ENCODE peak calls at places on chromosomes 4 and X, in ten cellular contexts. G is heart left ventricle, Q is lower leg skin, L is esophagus squamous epithelium, F is upper lobe of left lung, A is transverse colon, D is tibial nerve, E is gastrocnemius medialis, I is uterus, K is ovary. Y is an unnamed sample.

GRCh38 chrX:11970935-11971334 is 167.3 kb upstream of the FRMPD4 start:
- DNase-seq in D (no peak), Q (no peak), G (no peak), A (no peak), E (no peak), I (no peak), K (no peak), L (no peak), F (no peak), Y (no peak)

GRCh38 chrX:125205084-125205917 is 114.4 kb upstream of the TEX13C start:
- DNase-seq in E (peak), I (peak), G (peak), A (peak), L (no peak), Q (peak), D (peak), K (no peak), F (peak), Y (no peak)

GRCh38 chrX:16258936-16259335 is 91.7 kb downstream of the MAGEB17 start:
- DNase-seq in Q (no peak), G (no peak), D (no peak), I (no peak), A (no peak), L (no peak), F (no peak), E (no peak), K (no peak), Y (no peak)

GRCh38 chr4:26183017-26183416 is 137.8 kb upstream of the RBPJ start:
- DNase-seq in I (no peak), A (no peak), E (no peak), G (no peak), F (no peak), Q (no peak), K (no peak), D (no peak), L (no peak), Y (no peak)

GRCh38 chr4:150337709-150338108 is 244.2 kb upstream of the MAB21L2 start:
- DNase-seq in L (no peak), K (no peak), I (no peak), F (no peak), A (no peak), Q (no peak), D (no peak), E (no peak), G (no peak), Y (no peak)

GRCh38 chr4:41533685-41534084 is 4.3 kb upstream of the LIMCH1 start:
- DNase-seq in G (no peak), L (no peak), A (no peak), Q (no peak), D (no peak), I (no peak), K (no peak), F (no peak), E (no peak), Y (no peak)

GRCh38 chrX:68945603-68946228 is 116.9 kb downstream of the EFNB1 start:
- DNase-seq in F (no peak), E (no peak), K (no peak), D (no peak), Q (no peak), G (no peak), L (no peak), A (peak), I (no peak), Y (no peak)

GRCh38 chr4:10075953-10076391 is 40.6 kb downstream of the WDR1 start:
- DNase-seq in G (no peak), Q (no peak), E (no peak), I (peak), F (no peak), L (no peak), K (no peak), A (no peak), D (no peak), Y (no peak)

GRCh38 chrX:9542106-9542764 is 77.4 kb downstream of the TBL1X start:
- DNase-seq in L (no peak), G (no peak), D (no peak), E (no peak), I (no peak), K (no peak), F (no peak), Q (no peak), A (no peak), Y (no peak)

GRCh38 chr4:116953947-116954346 is 131.4 kb downstream of the TRAM1L1 start:
- DNase-seq in A (no peak), K (no peak), D (no peak), I (no peak), Q (no peak), L (no peak), E (no peak), F (no peak), G (no peak), Y (no peak)

DNA sequence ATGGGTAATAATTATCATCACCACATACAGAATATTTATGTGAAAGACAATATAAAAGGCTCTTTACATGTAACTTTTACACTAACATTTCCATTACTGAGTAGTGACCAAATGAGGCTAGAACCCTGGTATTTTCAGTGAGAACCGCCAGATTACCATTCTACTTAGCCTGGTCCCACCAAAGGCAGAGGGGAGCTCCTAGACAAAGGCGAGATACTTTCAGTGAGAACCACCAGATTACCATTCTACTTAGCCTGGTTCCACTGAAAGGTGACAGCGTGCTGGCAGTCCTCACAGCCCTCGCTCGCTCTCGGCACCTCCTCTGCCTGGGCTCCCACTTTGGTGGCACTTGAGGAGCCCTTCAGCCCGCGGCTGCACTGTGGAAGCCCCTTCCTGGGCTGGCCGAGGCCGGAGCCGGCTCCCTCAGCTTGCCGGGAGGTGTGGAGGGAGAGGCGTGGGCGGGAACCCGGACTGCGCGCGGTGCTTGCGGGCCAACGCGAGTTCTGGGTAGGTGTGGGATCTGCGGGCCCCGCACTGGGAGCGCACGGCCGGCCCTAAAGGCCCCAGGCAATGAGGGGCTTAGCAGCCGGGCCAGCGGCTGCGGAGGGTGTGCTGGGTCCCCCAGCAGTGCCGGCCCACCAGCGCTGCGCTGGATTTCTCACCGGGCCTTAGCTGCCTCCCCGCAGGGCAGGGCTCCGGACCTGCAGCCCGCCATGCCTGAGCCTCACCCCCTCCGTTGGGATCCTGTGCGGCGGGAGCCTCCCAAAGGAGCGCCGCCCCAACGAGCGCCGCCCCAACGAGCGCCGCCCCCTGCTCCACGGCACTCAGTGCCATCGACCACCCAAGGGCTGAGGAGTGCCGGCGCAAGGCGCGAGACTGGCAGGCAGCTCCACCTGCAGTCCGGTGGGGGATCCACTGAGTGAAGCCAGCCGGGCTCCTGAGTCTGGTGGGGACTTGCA is 1276.1 kb downstream of the PCDH7 start:
- DNase-seq in L (no peak), D (no peak), I (peak), G (no peak), Q (no peak), A (no peak), E (no peak), F (peak), K (no peak), Y (no peak)
- TF ChIP-seq POLR2A in L (no peak), D (no peak), I (no peak), G (no peak), Q (no peak), A (no peak), E (no peak), F (no peak), K (no peak), Y (no peak)

GRCh38 chrX:152958524-152959465 is 35.1 kb downstream of the PNMA5 start:
- DNase-seq in L (peak), D (peak), I (peak), F (peak), A (peak), K (peak), E (peak), G (peak), Q (peak), Y (no peak)
- TF ChIP-seq POLR2A in L (no peak), D (peak), I (no peak), F (no peak), A (no peak), K (no peak), E (no peak), G (no peak), Q (no peak), Y (no peak)

GRCh38 chr4:152676052-152676854 is 3.5 kb downstream of the TMEM154 start:
- DNase-seq in A (no peak), D (no peak), Q (no peak), E (no peak), L (no peak), F (no peak), I (no peak), G (no peak), K (no peak), Y (no peak)

GRCh38 chr4:152682143-152682542 is 2.3 kb upstream of the TMEM154 start:
- DNase-seq in K (no peak), G (no peak), E (no peak), A (no peak), D (no peak), Q (no peak), L (no peak), F (no peak), I (no peak), Y (no peak)

GRCh38 chr4:152679414-152680281 is at the start of gene TMEM154:
- DNase-seq in D (peak), I (peak), Q (peak), A (peak), E (peak), L (peak), F (peak), K (no peak), G (peak), Y (no peak)

GRCh38 chr4:152680988-152681731 is 1.4 kb upstream of the TMEM154 start:
- DNase-seq in F (no peak), E (no peak), I (no peak), Q (no peak), K (no peak), L (no peak), D (no peak), G (no peak), A (no peak), Y (no peak)

GRCh38 chr4:152678841-152679240 is 956 bp downstream of the TMEM154 start:
- DNase-seq in F (no peak), G (no peak), K (no peak), Q (no peak), D (no peak), L (no peak), I (no peak), E (no peak), A (no peak), Y (no peak)
- TF ChIP-seq POLR2A in F (no peak), G (no peak), K (no peak), Q (no peak), D (no peak), L (no peak), I (no peak), E (no peak), A (no peak), Y (no peak)

GRCh38 chr4:139301821-139302611 is at the start of gene NDUFC1:
- DNase-seq in K (peak), D (no peak), A (peak), G (peak), Q (peak), L (no peak), F (peak), E (peak), I (peak), Y (no peak)
- TF ChIP-seq POLR2A in K (no peak), D (peak), A (peak), G (no peak), Q (no peak), L (peak), F (no peak), E (no peak), I (no peak), Y (no peak)

GRCh38 chr4:108754327-108754726 is 8.5 kb downstream of the ETNPPL start:
- DNase-seq in E (no peak), I (no peak), G (no peak), A (no peak), K (no peak), Q (no peak), D (no peak), F (no peak), L (no peak), Y (no peak)
- TF ChIP-seq POLR2A in E (no peak), I (no peak), G (no peak), A (no peak), K (no peak), Q (no peak), D (no peak), F (no peak), L (no peak), Y (no peak)

DNA sequence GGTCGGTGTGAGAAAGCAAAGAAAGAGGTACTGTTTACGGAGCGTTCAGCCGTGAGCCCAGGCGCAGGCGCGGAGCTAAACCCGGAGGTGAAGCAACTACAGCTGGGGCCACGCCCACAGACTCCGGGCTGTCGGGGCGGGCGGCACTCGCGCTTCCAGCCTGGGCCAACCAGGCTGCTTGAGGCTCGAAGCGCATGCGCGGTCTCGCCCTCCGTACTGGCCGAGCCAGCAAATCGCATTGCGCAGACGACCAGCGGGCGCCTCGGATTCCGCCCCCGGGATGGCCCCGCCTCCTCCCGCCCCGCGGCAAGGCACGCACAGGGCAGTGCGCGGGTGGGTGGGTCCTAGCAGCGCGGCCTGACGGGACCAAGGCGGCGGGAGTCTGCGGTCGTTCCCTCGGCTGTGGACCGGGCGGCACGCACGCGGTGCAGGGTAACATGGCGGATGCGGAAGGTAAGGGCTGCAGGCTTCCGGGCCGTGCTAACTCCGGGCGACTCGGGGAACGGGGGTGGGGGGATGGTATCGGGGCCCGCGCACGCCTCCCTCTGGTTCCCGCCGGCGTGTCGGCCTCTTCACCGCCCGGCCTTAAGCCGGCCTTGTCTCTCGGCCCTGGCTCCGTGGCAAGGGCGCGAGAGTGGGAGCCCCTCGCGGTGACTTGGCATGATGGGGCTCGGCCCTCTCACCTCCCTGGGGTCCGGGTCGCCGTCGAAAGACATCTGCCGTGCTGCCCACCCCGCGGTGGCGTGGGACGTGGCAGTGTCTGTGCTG is at the start of gene DKC1:
- DNase-seq in D (peak), A (peak), I (peak), E (peak), F (peak), L (peak), K (peak), G (peak), Q (peak), Y (peak)
- TF ChIP-seq POLR2A in D (peak), A (peak), I (no peak), E (peak), F (no peak), L (peak), K (no peak), G (peak), Q (no peak), Y (no peak)

GRCh38 chrX:154350429-154351182 is 23.8 kb downstream of the FLNA start:
- DNase-seq in E (no peak), Q (no peak), A (peak), L (no peak), F (peak), D (no peak), G (no peak), K (peak), I (no peak), Y (no peak)

GRCh38 chrX:154348114-154348531 is 26.3 kb downstream of the FLNA start:
- DNase-seq in D (no peak), G (peak), I (peak), E (no peak), Q (no peak), K (no peak), F (no peak), A (no peak), L (no peak), Y (no peak)

GRCh38 chrX:154348646-154349358 is 25.6 kb downstream of the FLNA start:
- DNase-seq in L (no peak), G (peak), Q (no peak), E (no peak), K (peak), F (peak), A (no peak), I (peak), D (no peak), Y (no peak)

GRCh38 chrX:154349979-154350378 is 24.5 kb downstream of the FLNA start:
- DNase-seq in G (no peak), F (peak), Q (no peak), E (no peak), D (no peak), K (peak), L (no peak), A (no peak), I (no peak), Y (no peak)

DNA sequence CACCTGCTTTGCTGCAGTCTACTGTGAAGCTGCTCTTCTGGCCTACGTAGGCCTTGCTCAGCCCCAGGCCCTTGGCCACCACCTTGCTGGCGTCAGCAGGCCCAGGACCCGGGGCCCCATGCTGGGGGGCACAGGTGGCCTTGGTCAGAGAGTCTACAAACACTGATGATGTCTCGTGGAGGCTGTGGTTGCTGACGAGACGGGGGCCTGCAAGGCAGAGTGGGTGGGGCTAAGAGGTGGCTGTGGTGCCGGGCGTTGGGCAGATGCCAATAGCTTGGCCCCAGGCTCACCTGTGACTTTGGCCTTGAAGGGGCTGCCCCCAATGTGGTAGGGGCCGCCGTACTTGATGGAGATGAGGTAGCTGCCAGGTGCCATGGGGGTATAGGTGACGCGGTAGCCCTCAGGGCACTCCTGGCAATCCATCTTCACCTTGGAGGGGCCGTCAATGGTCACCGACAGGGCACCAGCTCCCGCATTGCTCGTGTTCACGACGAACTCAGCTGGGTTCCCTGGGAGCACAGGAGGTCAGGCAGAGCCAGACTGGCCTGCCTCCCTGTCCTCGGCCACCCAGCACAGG is 25.0 kb downstream of the FLNA start:
- DNase-seq in Q (no peak), K (peak), I (peak), A (peak), E (no peak), D (no peak), L (no peak), F (peak), G (peak), Y (no peak)
- TF ChIP-seq POLR2A in Q (no peak), K (no peak), I (no peak), A (no peak), E (no peak), D (no peak), L (no peak), F (no peak), G (no peak), Y (no peak)

GRCh38 chr4:165327211-165328100 is at the start of gene MSMO1:
- DNase-seq in F (peak), I (peak), K (peak), L (peak), A (peak), G (peak), E (peak), D (peak), Q (peak), Y (peak)
- TF ChIP-seq POLR2A in F (no peak), I (peak), K (peak), L (peak), A (peak), G (peak), E (peak), D (peak), Q (no peak), Y (peak)

GRCh38 chrX:73851014-73852009 is 288.3 kb downstream of the CHIC1 start:
- DNase-seq in G (peak), D (no peak), E (no peak), F (no peak), Q (no peak), A (peak), I (peak), L (peak), K (peak), Y (no peak)
- TF ChIP-seq POLR2A in G (no peak), D (no peak), E (no peak), F (no peak), Q (no peak), A (no peak), I (no peak), L (no peak), K (no peak), Y (no peak)

GRCh38 chr4:1806596-1807257 is 13.6 kb downstream of the FGFR3 start:
- DNase-seq in D (no peak), Q (no peak), A (no peak), K (no peak), E (no peak), F (peak), L (no peak), I (no peak), G (no peak), Y (no peak)

GRCh38 chr4:1804638-1805492 is 11.8 kb downstream of the FGFR3 start:
- DNase-seq in L (no peak), I (no peak), Q (no peak), A (no peak), F (peak), K (no peak), D (no peak), E (no peak), G (no peak), Y (no peak)

GRCh38 chr4:1805493-1806222 is 12.6 kb downstream of the FGFR3 start:
- DNase-seq in G (no peak), D (no peak), A (no peak), K (no peak), E (no peak), L (no peak), F (peak), Q (no peak), I (no peak), Y (no peak)

GRCh38 chr4:1807258-1807777 is 14.2 kb downstream of the FGFR3 start:
- DNase-seq in E (no peak), I (no peak), K (no peak), L (no peak), F (peak), Q (no peak), A (no peak), G (peak), D (no peak), Y (no peak)

DNA sequence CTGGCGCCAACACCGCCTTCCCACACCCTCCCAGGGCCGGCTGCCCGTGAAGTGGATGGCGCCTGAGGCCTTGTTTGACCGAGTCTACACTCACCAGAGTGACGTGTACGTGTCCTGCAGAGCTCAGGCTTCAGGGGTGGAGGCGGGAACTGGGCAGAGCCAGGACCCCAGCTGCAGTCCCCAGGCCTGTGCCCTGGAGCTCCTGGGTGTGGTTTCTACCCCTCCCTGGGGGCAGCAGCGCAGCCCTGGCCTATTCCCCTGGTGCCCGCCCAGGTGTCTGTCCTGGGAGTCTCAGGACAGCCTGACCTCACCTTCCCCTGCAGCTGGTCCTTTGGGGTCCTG is 13.1 kb downstream of the FGFR3 start:
- DNase-seq in A (no peak), L (no peak), D (no peak), F (peak), Q (no peak), G (no peak), E (no peak), K (no peak), I (no peak), Y (no peak)
- TF ChIP-seq POLR2A in A (no peak), L (no peak), D (no peak), F (no peak), Q (no peak), G (no peak), E (no peak), K (no peak), I (no peak), Y (no peak)

Y was measured in vagina.